ENCODE peak calls at places on chromosomes 2 and 18, in six cellular contexts. W is AG09309, R is dorsolateral prefrontal cortex, I is AG10803, G is A549, V is sigmoid colon. P is an unnamed sample.

GRCh38 chr2:174051741-174052638 is 86.8 kb upstream of the SP3 start:
- DNase-seq in W (no peak), R (no peak), I (peak; percentile 65), G (peak; percentile 93), V (no peak), P (peak; percentile 73)

GRCh38 chr2:111671426-111672150 is 212.4 kb downstream of the ANAPC1 start:
- DNase-seq in W (no peak), R (no peak), I (peak; percentile 70), G (peak; percentile 19), V (peak; percentile 78), P (no peak)

GRCh38 chr2:227783404-227784138 is 30.1 kb upstream of the CCL20 start:
- DNase-seq in W (no peak), R (no peak), I (no peak), G (no peak), V (no peak), P (no peak)

GRCh38 chr2:38528008-38528442 is 74.7 kb downstream of the HNRNPLL start:
- DNase-seq in W (no peak), R (no peak), I (peak; percentile 50), G (peak; percentile 73), V (no peak), P (peak; percentile 72)

GRCh38 chr2:65382776-65383357 is 49.5 kb downstream of the SPRED2 start:
- DNase-seq in W (peak; percentile 72), R (peak; percentile 57), I (peak; percentile 89), G (peak; percentile 74), V (peak; percentile 85), P (peak; percentile 88)

GRCh38 chr2:105617631-105618350 is 126.9 kb upstream of the NCK2 start:
- DNase-seq in W (no peak), R (no peak), I (no peak), G (peak; percentile 25), V (no peak), P (no peak)

GRCh38 chr18:36610258-36610657 is 218.5 kb downstream of the TPGS2 start:
- DNase-seq in W (no peak), R (no peak), I (no peak), G (no peak), V (no peak), P (no peak)

GRCh38 chr2:202377308-202377736 is 1.2 kb downstream of the BMPR2 start:
- DNase-seq in W (no peak), R (no peak), I (no peak), G (peak; percentile 22), V (peak; percentile 74), P (peak; percentile 39)

GRCh38 chr18:67875936-67876335 is 359.4 kb upstream of the DSEL start:
- DNase-seq in W (no peak), R (no peak), I (no peak), G (no peak), V (no peak), P (no peak)

GRCh38 chr2:239152239-239152915 is 248.4 kb downstream of the HDAC4 start:
- DNase-seq in W (no peak), R (no peak), I (no peak), G (no peak), V (peak; percentile 72), P (no peak)

GRCh38 chr2:121617042-121617599 is 32.1 kb downstream of the CLASP1 start:
- DNase-seq in W (no peak), R (no peak), I (no peak), G (no peak), V (no peak), P (no peak)

GRCh38 chr2:260507-261161 is 3.2 kb downstream of the SH3YL1 start:
- DNase-seq in W (no peak), R (no peak), I (no peak), G (no peak), V (no peak), P (no peak)

GRCh38 chr18:63763831-63764600 is 11.2 kb upstream of the SERPINB7 start:
- DNase-seq in W (no peak), R (no peak), I (peak; percentile 47), G (no peak), V (no peak), P (peak; percentile 20)

GRCh38 chr2:65411056-65411795 is 21.2 kb downstream of the SPRED2 start:
- DNase-seq in W (no peak), R (no peak), I (no peak), G (no peak), V (no peak), P (no peak)

GRCh38 chr2:173355132-173355865 is 627 bp downstream of the CDCA7 start:
- DNase-seq in W (no peak), R (no peak), I (peak; percentile 47), G (peak; percentile 74), V (no peak), P (peak; percentile 15)

GRCh38 chr18:36316246-36316645 is 18.7 kb downstream of the FHOD3 start:
- DNase-seq in W (no peak), R (no peak), I (no peak), G (no peak), V (no peak), P (no peak)

GRCh38 chr2:176653856-176654443 is 384.7 kb downstream of the MTX2 start:
- DNase-seq in W (peak; percentile 27), R (no peak), I (peak; percentile 84), G (peak; percentile 74), V (peak; percentile 81), P (peak; percentile 50)

GRCh38 chr2:26179446-26179907 is 6.6 kb downstream of the GAREM2 start:
- DNase-seq in W (no peak), R (no peak), I (no peak), G (no peak), V (no peak), P (no peak)
- TF ChIP-seq CTCF in W (no peak), R (no peak), I (no peak), G (no peak), V (no peak), P (no peak)

GRCh38 chr2:240395896-240396622 is 39.4 kb upstream of the GPC1 start:
- DNase-seq in W (no peak), R (no peak), I (no peak), G (no peak), V (peak; percentile 60), P (no peak)
- TF ChIP-seq CTCF in W (no peak), R (no peak), I (no peak), G (no peak), V (no peak), P (no peak)

GRCh38 chr2:179842498-179843153 is 18.8 kb downstream of the ZNF385B start:
- DNase-seq in W (no peak), R (no peak), I (no peak), G (peak; percentile 14), V (no peak), P (no peak)
- TF ChIP-seq CTCF in W (peak; percentile 44), R (peak; percentile 38), I (peak; percentile 46), G (peak; percentile 17), V (no peak), P (peak; percentile 66)

GRCh38 chr2:160332318-160332717 is 132.2 kb upstream of the ITGB6 start:
- DNase-seq in W (no peak), R (no peak), I (no peak), G (no peak), V (no peak), P (no peak)
- TF ChIP-seq CTCF in W (no peak), R (no peak), I (no peak), G (no peak), V (no peak), P (peak; percentile 36)

GRCh38 chr2:178208817-178209216 is 14.5 kb downstream of the OSBPL6 start:
- DNase-seq in W (no peak), R (no peak), I (no peak), G (peak; percentile 25), V (no peak), P (no peak)
- TF ChIP-seq CTCF in W (peak; percentile 37), R (peak; percentile 41), I (peak; percentile 36), G (peak; percentile 28), V (peak; percentile 21), P (peak; percentile 76)

GRCh38 chr2:168246483-168247340 is 683 bp downstream of the STK39 start:
- DNase-seq in W (no peak), R (peak; percentile 75), I (peak; percentile 61), G (peak; percentile 68), V (peak; percentile 76), P (peak; percentile 58)

GRCh38 chr2:168244318-168244717 is 3.1 kb downstream of the STK39 start:
- DNase-seq in W (no peak), R (no peak), I (no peak), G (no peak), V (no peak), P (no peak)

GRCh38 chr2:168245074-168245825 is 2.1 kb downstream of the STK39 start:
- DNase-seq in W (no peak), R (no peak), I (no peak), G (no peak), V (no peak), P (no peak)

GRCh38 chr2:168246072-168246482 is 1.3 kb downstream of the STK39 start:
- DNase-seq in W (no peak), R (no peak), I (no peak), G (no peak), V (no peak), P (no peak)

GRCh38 chr2:168247341-168248305 is at the start of gene STK39:
- DNase-seq in W (no peak), R (peak; percentile 50), I (peak; percentile 71), G (peak; percentile 72), V (peak; percentile 84), P (peak; percentile 54)
- TF ChIP-seq CTCF in W (peak; percentile 3), R (no peak), I (no peak), G (peak; percentile 23), V (no peak), P (peak; percentile 53)

GRCh38 chr2:58449286-58450010 is 208.3 kb upstream of the FANCL start:
- DNase-seq in W (no peak), R (no peak), I (no peak), G (no peak), V (no peak), P (no peak)
- TF ChIP-seq CTCF in W (no peak), R (peak; percentile 37), I (no peak), G (no peak), V (no peak), P (no peak)

GRCh38 chr2:26305575-26305974 is 40.4 kb upstream of the SELENOI start:
- DNase-seq in W (no peak), R (no peak), I (no peak), G (no peak), V (no peak), P (no peak)
- TF ChIP-seq CTCF in W (no peak), R (no peak), I (no peak), G (no peak), V (no peak), P (no peak)

GRCh38 chr18:12890500-12890899 is 6.5 kb upstream of the PTPN2 start:
- DNase-seq in W (no peak), R (no peak), I (no peak), G (peak; percentile 22), V (no peak), P (no peak)
- TF ChIP-seq CTCF in W (no peak), R (no peak), I (peak; percentile 15), G (no peak), V (no peak), P (peak; percentile 39)